ENCODE peak calls at places on chromosomes 6 and 20, in ten cellular contexts. W is foreskin fibroblast, G is upper lobe of left lung, N is astrocyte of the cerebellum, T is gastrocnemius medialis, K is transverse colon, R is tibial artery, S is dorsolateral prefrontal cortex, E is sigmoid colon, V is choroid plexus epithelial cell. H is an unnamed sample.

GRCh38 chr6:33205172-33206026 is 944 bp downstream of the HSD17B8 start:
- DNase-seq in T (no peak), K (no peak), W (no peak), G (no peak), E (peak; percentile 58), V (peak; percentile 64), R (no peak), N (no peak), S (no peak), H (no peak)

GRCh38 chr6:114747995-114748625 is 405.3 kb upstream of the HS3ST5 start:
- DNase-seq in W (peak; percentile 46), S (peak; percentile 76), E (no peak), K (no peak), G (no peak), R (peak; percentile 41), N (peak; percentile 62), T (no peak), V (peak; percentile 69), H (peak; percentile 58)

GRCh38 chr20:36569847-36570429 is 3.5 kb upstream of the TGIF2 start:
- DNase-seq in S (no peak), G (no peak), W (no peak), E (no peak), K (no peak), T (no peak), R (no peak), V (peak; percentile 48), N (peak; percentile 40), H (no peak)

GRCh38 chr6:125738276-125738675 is 11.2 kb upstream of the HEY2 start:
- DNase-seq in N (no peak), E (no peak), V (no peak), G (no peak), T (no peak), R (no peak), W (no peak), K (no peak), S (no peak), H (no peak)

GRCh38 chr6:41682056-41682477 is 43.8 kb downstream of the MDFI start:
- DNase-seq in E (peak; percentile 94), T (peak; percentile 88), G (peak; percentile 94), R (peak; percentile 92), W (peak; percentile 75), V (peak; percentile 95), K (peak; percentile 89), N (peak; percentile 77), S (peak; percentile 93), H (peak; percentile 94)

GRCh38 chr20:51985013-51985415 is 182.7 kb upstream of the SALL4 start:
- DNase-seq in N (peak; percentile 91), T (no peak), V (peak; percentile 97), R (no peak), S (no peak), W (peak; percentile 90), G (no peak), E (no peak), K (no peak), H (no peak)

GRCh38 chr6:44571510-44571909 is 184.0 kb downstream of the CDC5L start:
- DNase-seq in T (no peak), N (no peak), V (no peak), S (no peak), E (no peak), W (no peak), G (no peak), R (no peak), K (no peak), H (no peak)

GRCh38 chr6:45607818-45608217 is 230.1 kb upstream of the SUPT3H start:
- DNase-seq in T (no peak), E (no peak), R (no peak), G (no peak), V (peak; percentile 13), W (no peak), K (peak; percentile 33), N (no peak), S (no peak), H (no peak)

GRCh38 chr6:169220068-169220964 is 33.3 kb downstream of the THBS2 start:
- DNase-seq in W (no peak), R (no peak), E (peak; percentile 58), T (peak; percentile 31), G (no peak), S (no peak), N (no peak), V (no peak), K (no peak), H (no peak)

GRCh38 chr6:169222126-169222525 is 31.5 kb downstream of the THBS2 start:
- DNase-seq in E (peak; percentile 47), R (no peak), V (no peak), G (no peak), W (no peak), K (no peak), N (no peak), S (no peak), T (no peak), H (no peak)

GRCh38 chr6:169223006-169223405 is 30.6 kb downstream of the THBS2 start:
- DNase-seq in G (no peak), E (peak; percentile 48), K (no peak), R (no peak), W (no peak), V (no peak), S (no peak), N (no peak), T (no peak), H (no peak)

GRCh38 chr6:169224185-169224695 is 29.4 kb downstream of the THBS2 start:
- DNase-seq in S (no peak), K (no peak), G (no peak), R (no peak), T (no peak), E (peak; percentile 61), N (no peak), V (peak; percentile 82), W (peak; percentile 48), H (no peak)

DNA sequence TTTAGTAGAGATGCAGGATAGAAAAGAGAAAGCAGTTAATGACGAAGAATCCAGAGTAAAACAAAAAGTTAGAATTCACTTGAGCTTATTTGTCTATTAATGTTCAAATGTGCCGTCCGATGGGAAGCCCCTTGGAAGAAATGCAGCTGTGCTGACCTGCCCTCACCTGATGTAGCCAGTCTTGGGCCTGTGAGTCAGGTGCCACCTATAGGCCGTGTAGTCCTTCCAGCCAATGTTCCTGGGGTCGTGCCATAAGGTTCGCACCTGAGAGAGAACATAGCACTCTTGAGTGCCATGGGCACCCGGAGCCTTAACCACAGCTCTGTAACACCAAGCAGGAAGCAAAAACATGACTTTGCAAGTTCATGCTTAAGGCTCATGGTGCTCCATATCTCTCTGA is 32.4 kb downstream of the THBS2 start:
- DNase-seq in V (no peak), S (no peak), E (peak; percentile 45), K (no peak), G (no peak), T (no peak), W (no peak), R (no peak), N (no peak), H (no peak)
- TF ChIP-seq CTCF in V (peak; percentile 13), S (no peak), E (no peak), K (no peak), G (no peak), T (no peak), W (no peak), R (no peak), N (no peak), H (no peak)

DNA sequence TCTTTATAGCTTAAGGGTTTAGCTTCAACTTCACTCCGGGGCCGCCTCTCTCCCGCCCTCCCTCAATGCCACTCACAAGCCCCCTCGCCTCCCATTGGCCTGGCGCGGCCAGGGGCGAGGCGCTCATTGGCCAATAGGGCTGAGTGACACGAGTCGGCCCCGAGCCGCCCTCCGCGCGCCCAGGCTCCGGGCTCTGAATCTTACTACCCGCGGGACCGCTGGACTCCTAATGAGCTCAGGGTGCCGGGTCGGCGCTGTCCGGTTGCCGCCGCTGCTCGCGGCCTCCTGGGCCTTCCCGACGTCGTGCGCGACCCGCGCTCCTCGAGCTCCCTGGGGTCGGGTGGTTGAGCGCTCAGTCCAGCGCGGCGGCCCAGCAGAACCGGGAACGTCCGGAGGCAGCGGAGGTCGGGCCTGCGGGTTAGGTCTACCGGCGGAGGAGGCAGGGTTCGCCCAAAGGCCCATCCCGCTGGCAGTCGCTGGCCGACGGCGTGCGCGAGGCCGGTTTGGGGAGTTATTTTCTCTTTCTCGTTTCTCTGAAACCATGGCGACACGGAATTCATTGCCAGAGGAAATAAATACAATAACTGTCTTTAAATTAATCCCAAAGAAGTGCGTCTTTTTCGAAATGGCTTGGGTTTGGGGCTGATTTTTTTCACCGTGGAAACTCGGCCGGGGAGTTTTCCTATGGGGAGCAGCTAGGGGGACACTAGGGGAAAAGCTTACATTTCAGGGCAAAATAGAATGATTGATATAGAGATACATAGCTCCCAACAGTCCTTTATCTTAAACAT is at the start of gene SIM1:
- DNase-seq in W (peak; percentile 98), T (peak; percentile 44), E (no peak), V (peak; percentile 65), S (no peak), R (peak; percentile 41), N (peak; percentile 23), K (peak; percentile 31), G (no peak), H (peak; percentile 51)
- H3K4me3 ChIP-seq in W (peak within 1 kb of the TSS; percentile 71), T (peak within 1 kb of the TSS; percentile 27), E (no peak within 1 kb of the TSS), V (peak within 1 kb of the TSS; percentile 32), S (peak within 1 kb of the TSS; percentile 12), R (no peak within 1 kb of the TSS), N (peak within 1 kb of the TSS; percentile 27), K (peak within 1 kb of the TSS; percentile 9), G (peak within 1 kb of the TSS; percentile 30), H (no peak within 1 kb of the TSS)

DNA sequence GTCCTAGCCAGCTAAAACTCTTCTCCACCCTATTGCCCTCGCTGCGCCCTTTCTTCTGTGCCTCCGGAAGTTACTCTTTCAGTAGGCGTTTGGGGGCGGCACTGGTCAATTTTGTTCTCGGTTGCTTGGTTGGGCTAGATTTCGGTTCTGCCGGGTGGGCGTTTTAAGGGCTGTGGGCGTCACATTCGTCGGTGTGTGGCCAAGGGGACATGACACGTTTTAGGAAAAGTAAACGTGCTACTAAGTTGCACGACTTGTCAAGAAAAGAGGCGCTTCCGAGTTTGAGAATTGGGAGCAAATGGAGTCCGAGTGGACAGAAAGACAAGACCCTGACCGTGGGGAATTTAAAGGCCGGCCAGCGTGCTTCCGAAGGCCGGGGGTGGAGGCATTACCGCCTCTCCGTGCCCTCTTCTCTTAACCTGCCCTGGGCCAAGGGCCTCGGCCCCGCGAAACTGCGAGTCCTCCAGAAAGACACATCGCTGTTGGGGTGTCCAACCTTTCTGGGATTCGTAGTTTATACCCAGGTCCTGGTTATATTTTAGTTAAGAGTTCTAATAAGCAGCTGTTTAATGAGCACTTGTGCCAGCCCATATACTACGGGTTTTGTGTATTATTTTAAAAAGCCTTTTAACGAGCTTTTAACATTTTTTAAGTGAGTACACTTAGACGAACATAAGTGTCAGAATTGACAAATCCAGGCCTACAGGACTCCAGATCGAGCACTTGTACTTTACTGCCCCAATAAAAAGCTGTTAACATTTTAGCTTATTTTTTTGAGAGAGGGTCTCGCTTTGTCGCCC is 664 bp upstream of the BAG6 start:
- DNase-seq in N (no peak), G (peak; percentile 89), R (peak; percentile 94), E (peak; percentile 95), V (no peak), K (peak; percentile 91), S (peak; percentile 89), W (no peak), T (peak; percentile 88), H (peak; percentile 87)
- TF ChIP-seq CTCF in N (no peak), G (no peak), R (no peak), E (no peak), V (peak; percentile 32), K (no peak), S (no peak), W (no peak), T (no peak), H (no peak)

GRCh38 chr6:73581293-73581692 is 60.5 kb upstream of the EEF1A1 start:
- DNase-seq in V (no peak), T (no peak), K (no peak), N (no peak), G (no peak), E (no peak), S (no peak), R (no peak), W (no peak), H (no peak)

GRCh38 chr6:73577605-73578160 is 56.9 kb upstream of the EEF1A1 start:
- DNase-seq in G (no peak), W (no peak), T (no peak), N (no peak), V (no peak), R (no peak), K (no peak), S (no peak), E (no peak), H (no peak)

GRCh38 chr6:73580247-73581149 is 59.7 kb upstream of the EEF1A1 start:
- DNase-seq in V (peak; percentile 98), R (peak; percentile 83), E (peak; percentile 93), K (peak; percentile 76), G (peak; percentile 86), T (peak; percentile 67), W (peak; percentile 98), S (peak; percentile 81), N (peak; percentile 97), H (peak; percentile 62)

GRCh38 chr6:73579389-73579788 is 58.6 kb upstream of the EEF1A1 start:
- DNase-seq in E (no peak), V (no peak), W (no peak), T (peak; percentile 37), N (no peak), S (no peak), K (no peak), R (no peak), G (peak; percentile 40), H (no peak)

GRCh38 chr6:73579851-73580246 is 59.0 kb upstream of the EEF1A1 start:
- DNase-seq in W (peak; percentile 86), K (no peak), R (peak; percentile 26), S (no peak), V (peak; percentile 94), E (no peak), T (peak; percentile 17), N (peak; percentile 93), G (peak; percentile 25), H (peak; percentile 32)
- H3K4me3 ChIP-seq in W (peak overlapping the region; percentile 20), K (peak overlapping the region; percentile 13), R (peak overlapping the region; percentile 40), S (peak overlapping the region; percentile 56), V (no peak overlapping the region), E (no peak overlapping the region), T (peak overlapping the region; percentile 42), N (no peak overlapping the region), G (peak overlapping the region; percentile 29), H (no peak overlapping the region)

H was measured in mucosa of descending colon.